ENCODE peak calls at places on chromosomes 5 and 9, in nine cellular contexts. One of them, this sample, is unnamed.

GRCh38 chr5:159240301-159240870 is 22.7 kb upstream of the UBLCP1 start:
- DNase-seq in A673: peak; percentile 9
- DNase-seq in breast epithelium: no peak
- DNase-seq in adrenal gland: no peak
- DNase-seq in IMR-90: peak; percentile 42
- DNase-seq in CD8-positive, alpha-beta T cell: no peak
- DNase-seq in neural progenitor cell: no peak
- DNase-seq in H7: no peak
- DNase-seq in PC-3: peak; percentile 85
- DNase-seq in this sample: no peak

GRCh38 chr9:123131993-123132392 is 98.5 kb downstream of the GPR21 start:
- DNase-seq in A673: no peak
- DNase-seq in breast epithelium: no peak
- DNase-seq in adrenal gland: no peak
- DNase-seq in IMR-90: no peak
- DNase-seq in CD8-positive, alpha-beta T cell: no peak
- DNase-seq in neural progenitor cell: no peak
- DNase-seq in H7: no peak
- DNase-seq in PC-3: no peak
- DNase-seq in this sample: no peak

GRCh38 chr9:35341585-35341984 is 148.3 kb upstream of the RUSC2 start:
- DNase-seq in A673: peak; percentile 26
- DNase-seq in breast epithelium: no peak
- DNase-seq in adrenal gland: no peak
- DNase-seq in IMR-90: peak; percentile 85
- DNase-seq in CD8-positive, alpha-beta T cell: no peak
- DNase-seq in neural progenitor cell: no peak
- DNase-seq in H7: peak; percentile 16
- DNase-seq in PC-3: no peak
- DNase-seq in this sample: peak; percentile 68

GRCh38 chr5:73448451-73449136 is at the start of gene FOXD1:
- DNase-seq in A673: peak; percentile 83
- DNase-seq in breast epithelium: no peak
- DNase-seq in adrenal gland: peak; percentile 78
- DNase-seq in IMR-90: peak; percentile 97
- DNase-seq in CD8-positive, alpha-beta T cell: no peak
- DNase-seq in neural progenitor cell: peak; percentile 90
- DNase-seq in H7: peak; percentile 88
- DNase-seq in PC-3: peak; percentile 83
- DNase-seq in this sample: peak; percentile 95

GRCh38 chr9:20945856-20946255 is 85.6 kb downstream of the HACD4 start:
- DNase-seq in A673: no peak
- DNase-seq in breast epithelium: no peak
- DNase-seq in adrenal gland: no peak
- DNase-seq in IMR-90: no peak
- DNase-seq in CD8-positive, alpha-beta T cell: no peak
- DNase-seq in neural progenitor cell: no peak
- DNase-seq in H7: no peak
- DNase-seq in PC-3: no peak
- DNase-seq in this sample: no peak

GRCh38 chr9:71131145-71131544 is 9.7 kb upstream of the TRPM3 start:
- DNase-seq in A673: peak; percentile 32
- DNase-seq in breast epithelium: no peak
- DNase-seq in adrenal gland: no peak
- DNase-seq in IMR-90: no peak
- DNase-seq in CD8-positive, alpha-beta T cell: no peak
- DNase-seq in neural progenitor cell: no peak
- DNase-seq in H7: no peak
- DNase-seq in PC-3: no peak
- DNase-seq in this sample: no peak

GRCh38 chr9:72588336-72588735 is 66.9 kb downstream of the TMC1 start:
- DNase-seq in A673: no peak
- DNase-seq in breast epithelium: no peak
- DNase-seq in adrenal gland: no peak
- DNase-seq in IMR-90: peak; percentile 29
- DNase-seq in CD8-positive, alpha-beta T cell: no peak
- DNase-seq in neural progenitor cell: no peak
- DNase-seq in H7: no peak
- DNase-seq in PC-3: no peak
- DNase-seq in this sample: no peak

GRCh38 chr9:99824378-99825157 is 2.9 kb downstream of the NR4A3 start:
- DNase-seq in A673: peak; percentile 81
- DNase-seq in breast epithelium: no peak
- DNase-seq in adrenal gland: no peak
- DNase-seq in IMR-90: no peak
- DNase-seq in CD8-positive, alpha-beta T cell: peak; percentile 53
- DNase-seq in neural progenitor cell: peak; percentile 92
- DNase-seq in H7: peak; percentile 93
- DNase-seq in PC-3: no peak
- DNase-seq in this sample: peak; percentile 93

GRCh38 chr5:153745778-153746420 is 255.4 kb downstream of the GRIA1 start:
- DNase-seq in A673: no peak
- DNase-seq in breast epithelium: no peak
- DNase-seq in adrenal gland: no peak
- DNase-seq in IMR-90: no peak
- DNase-seq in CD8-positive, alpha-beta T cell: no peak
- DNase-seq in neural progenitor cell: no peak
- DNase-seq in H7: no peak
- DNase-seq in PC-3: no peak
- DNase-seq in this sample: no peak

GRCh38 chr5:125093776-125094175 is 347.3 kb upstream of the ZNF608 start:
- DNase-seq in A673: peak; percentile 18
- DNase-seq in breast epithelium: no peak
- DNase-seq in adrenal gland: no peak
- DNase-seq in IMR-90: peak; percentile 92
- DNase-seq in CD8-positive, alpha-beta T cell: no peak
- DNase-seq in neural progenitor cell: no peak
- DNase-seq in H7: no peak
- DNase-seq in PC-3: peak; percentile 72
- DNase-seq in this sample: no peak

GRCh38 chr9:124860582-124861341 is 995 bp downstream of the RPL35 start:
- DNase-seq in A673: no peak
- DNase-seq in breast epithelium: no peak
- DNase-seq in adrenal gland: no peak
- DNase-seq in IMR-90: no peak
- DNase-seq in CD8-positive, alpha-beta T cell: no peak
- DNase-seq in neural progenitor cell: no peak
- DNase-seq in H7: peak; percentile 44
- DNase-seq in PC-3: no peak
- DNase-seq in this sample: no peak

GRCh38 chr5:94779684-94780083 is 161.2 kb downstream of the SLF1 start:
- DNase-seq in A673: no peak
- DNase-seq in breast epithelium: no peak
- DNase-seq in adrenal gland: no peak
- DNase-seq in IMR-90: no peak
- DNase-seq in CD8-positive, alpha-beta T cell: no peak
- DNase-seq in neural progenitor cell: no peak
- DNase-seq in H7: no peak
- DNase-seq in PC-3: no peak
- DNase-seq in this sample: no peak

GRCh38 chr5:94778712-94779111 is 160.2 kb downstream of the SLF1 start:
- DNase-seq in A673: no peak
- DNase-seq in breast epithelium: no peak
- DNase-seq in adrenal gland: no peak
- DNase-seq in IMR-90: no peak
- DNase-seq in CD8-positive, alpha-beta T cell: no peak
- DNase-seq in neural progenitor cell: no peak
- DNase-seq in H7: no peak
- DNase-seq in PC-3: no peak
- DNase-seq in this sample: no peak

GRCh38 chr5:94785111-94785510 is 166.6 kb downstream of the SLF1 start:
- DNase-seq in A673: peak; percentile 39
- DNase-seq in breast epithelium: no peak
- DNase-seq in adrenal gland: no peak
- DNase-seq in IMR-90: peak; percentile 1
- DNase-seq in CD8-positive, alpha-beta T cell: no peak
- DNase-seq in neural progenitor cell: no peak
- DNase-seq in H7: no peak
- DNase-seq in PC-3: peak; percentile 7
- DNase-seq in this sample: no peak

GRCh38 chr5:94778299-94778698 is 159.8 kb downstream of the SLF1 start:
- DNase-seq in A673: no peak
- DNase-seq in breast epithelium: no peak
- DNase-seq in adrenal gland: no peak
- DNase-seq in IMR-90: no peak
- DNase-seq in CD8-positive, alpha-beta T cell: no peak
- DNase-seq in neural progenitor cell: no peak
- DNase-seq in H7: peak; percentile 34
- DNase-seq in PC-3: no peak
- DNase-seq in this sample: no peak

DNA sequence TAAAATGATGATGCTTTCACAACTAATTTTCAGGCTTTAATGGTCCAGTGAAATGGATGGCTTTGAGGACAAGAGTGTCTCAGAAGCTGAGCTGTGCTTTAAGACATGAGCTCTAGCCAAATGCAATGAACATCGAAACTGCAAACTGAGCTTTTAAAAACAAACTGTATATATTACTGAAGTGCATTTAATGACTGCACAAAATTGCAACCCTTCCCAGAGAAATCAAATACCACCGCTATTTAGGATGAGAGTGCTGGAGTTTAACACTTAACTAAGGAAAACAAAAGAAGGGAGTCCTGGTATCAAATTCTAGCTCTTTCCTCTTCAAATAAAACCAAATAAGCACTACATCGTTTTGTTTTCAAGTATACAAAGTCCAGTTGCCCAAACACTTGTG is 163.9 kb downstream of the SLF1 start:
- DNase-seq in A673: no peak
- DNase-seq in breast epithelium: no peak
- DNase-seq in adrenal gland: no peak
- DNase-seq in IMR-90: no peak
- DNase-seq in CD8-positive, alpha-beta T cell: no peak
- DNase-seq in neural progenitor cell: no peak
- DNase-seq in H7: no peak
- DNase-seq in PC-3: no peak
- DNase-seq in this sample: no peak
- H3K27me3 ChIP-seq in A673: no peaks in the 10 kb centered on the region
- H3K27me3 ChIP-seq in breast epithelium: no peaks in the 10 kb centered on the region
- H3K27me3 ChIP-seq in adrenal gland: peaks cover 8% of the 10 kb centered on the region
- H3K27me3 ChIP-seq in IMR-90: no peaks in the 10 kb centered on the region
- H3K27me3 ChIP-seq in CD8-positive, alpha-beta T cell: no peaks in the 10 kb centered on the region
- H3K27me3 ChIP-seq in neural progenitor cell: no peaks in the 10 kb centered on the region
- H3K27me3 ChIP-seq in H7: no peaks in the 10 kb centered on the region
- H3K27me3 ChIP-seq in PC-3: no peaks in the 10 kb centered on the region
- H3K27me3 ChIP-seq in this sample: no peaks in the 10 kb centered on the region

GRCh38 chr5:14582797-14583137 is 1.2 kb downstream of the OTULINL start:
- DNase-seq in A673: peak; percentile 13
- DNase-seq in breast epithelium: no peak
- DNase-seq in adrenal gland: peak; percentile 54
- DNase-seq in IMR-90: no peak
- DNase-seq in CD8-positive, alpha-beta T cell: no peak
- DNase-seq in neural progenitor cell: no peak
- DNase-seq in H7: no peak
- DNase-seq in PC-3: peak; percentile 45
- DNase-seq in this sample: no peak
- H3K27me3 ChIP-seq in A673: peaks cover 75% of the 10 kb centered on the region
- H3K27me3 ChIP-seq in breast epithelium: no peaks in the 10 kb centered on the region
- H3K27me3 ChIP-seq in adrenal gland: no peaks in the 10 kb centered on the region
- H3K27me3 ChIP-seq in IMR-90: peaks cover 70% of the 10 kb centered on the region
- H3K27me3 ChIP-seq in CD8-positive, alpha-beta T cell: no peaks in the 10 kb centered on the region
- H3K27me3 ChIP-seq in neural progenitor cell: peaks cover 52% of the 10 kb centered on the region
- H3K27me3 ChIP-seq in H7: peaks cover 23% of the 10 kb centered on the region
- H3K27me3 ChIP-seq in PC-3: no peaks in the 10 kb centered on the region
- H3K27me3 ChIP-seq in this sample: peaks cover 38% of the 10 kb centered on the region

GRCh38 chr9:134442486-134443168 is 116.4 kb downstream of the RXRA start:
- DNase-seq in A673: no peak
- DNase-seq in breast epithelium: no peak
- DNase-seq in adrenal gland: peak; percentile 84
- DNase-seq in IMR-90: no peak
- DNase-seq in CD8-positive, alpha-beta T cell: no peak
- DNase-seq in neural progenitor cell: peak; percentile 51
- DNase-seq in H7: peak; percentile 74
- DNase-seq in PC-3: peak; percentile 2
- DNase-seq in this sample: no peak

GRCh38 chr9:134441227-134442086 is 115.2 kb downstream of the RXRA start:
- DNase-seq in A673: no peak
- DNase-seq in breast epithelium: no peak
- DNase-seq in adrenal gland: no peak
- DNase-seq in IMR-90: no peak
- DNase-seq in CD8-positive, alpha-beta T cell: no peak
- DNase-seq in neural progenitor cell: no peak
- DNase-seq in H7: no peak
- DNase-seq in PC-3: no peak
- DNase-seq in this sample: no peak

GRCh38 chr9:134442087-134442470 is 115.8 kb downstream of the RXRA start:
- DNase-seq in A673: no peak
- DNase-seq in breast epithelium: no peak
- DNase-seq in adrenal gland: peak; percentile 76
- DNase-seq in IMR-90: no peak
- DNase-seq in CD8-positive, alpha-beta T cell: no peak
- DNase-seq in neural progenitor cell: no peak
- DNase-seq in H7: no peak
- DNase-seq in PC-3: no peak
- DNase-seq in this sample: no peak

GRCh38 chr9:134439368-134439784 is 113.1 kb downstream of the RXRA start:
- DNase-seq in A673: no peak
- DNase-seq in breast epithelium: no peak
- DNase-seq in adrenal gland: no peak
- DNase-seq in IMR-90: no peak
- DNase-seq in CD8-positive, alpha-beta T cell: no peak
- DNase-seq in neural progenitor cell: no peak
- DNase-seq in H7: no peak
- DNase-seq in PC-3: no peak
- DNase-seq in this sample: no peak

GRCh38 chr9:134440636-134441226 is 114.5 kb downstream of the RXRA start:
- DNase-seq in A673: no peak
- DNase-seq in breast epithelium: no peak
- DNase-seq in adrenal gland: no peak
- DNase-seq in IMR-90: no peak
- DNase-seq in CD8-positive, alpha-beta T cell: no peak
- DNase-seq in neural progenitor cell: no peak
- DNase-seq in H7: no peak
- DNase-seq in PC-3: no peak
- DNase-seq in this sample: no peak
- H3K27me3 ChIP-seq in A673: no peaks in the 10 kb centered on the region
- H3K27me3 ChIP-seq in breast epithelium: no peaks in the 10 kb centered on the region
- H3K27me3 ChIP-seq in adrenal gland: no peaks in the 10 kb centered on the region
- H3K27me3 ChIP-seq in IMR-90: no peaks in the 10 kb centered on the region
- H3K27me3 ChIP-seq in CD8-positive, alpha-beta T cell: peaks cover 8% of the 10 kb centered on the region
- H3K27me3 ChIP-seq in neural progenitor cell: no peaks in the 10 kb centered on the region
- H3K27me3 ChIP-seq in H7: no peaks in the 10 kb centered on the region
- H3K27me3 ChIP-seq in PC-3: no peaks in the 10 kb centered on the region
- H3K27me3 ChIP-seq in this sample: no peaks in the 10 kb centered on the region

DNA sequence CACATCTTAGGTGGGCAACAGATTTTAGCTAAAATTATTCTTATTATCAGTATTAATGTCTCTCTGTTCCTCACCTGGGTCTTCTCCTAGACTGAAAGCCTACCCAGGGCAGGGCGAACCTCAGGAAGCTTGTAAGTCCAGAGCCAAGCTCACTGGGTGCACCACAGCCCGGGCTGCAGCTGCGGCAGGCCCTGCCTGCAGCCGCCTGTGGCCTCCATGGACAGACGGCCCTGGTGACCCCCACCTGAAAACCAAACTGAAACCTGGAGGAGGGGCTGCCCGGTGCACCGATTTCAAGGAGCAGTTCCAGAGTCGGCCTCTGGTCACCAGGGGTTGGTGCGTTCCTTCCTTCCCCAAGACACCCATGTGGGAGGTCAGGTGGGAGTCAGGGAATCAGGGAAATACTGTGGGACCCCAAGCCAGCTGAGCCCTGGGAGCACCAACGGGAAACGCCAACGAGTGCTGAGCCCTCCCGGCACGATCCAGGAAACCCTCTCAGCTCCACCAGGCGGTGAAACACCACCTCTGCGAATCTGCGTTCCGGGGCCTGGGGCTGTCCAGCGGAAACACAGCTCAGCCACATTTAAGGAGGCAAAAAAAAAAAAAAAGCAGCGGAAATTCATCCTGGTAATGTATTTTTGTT is 68.6 kb upstream of the PPP1R26 start:
- DNase-seq in A673: no peak
- DNase-seq in breast epithelium: no peak
- DNase-seq in adrenal gland: no peak
- DNase-seq in IMR-90: no peak
- DNase-seq in CD8-positive, alpha-beta T cell: no peak
- DNase-seq in neural progenitor cell: peak; percentile 21
- DNase-seq in H7: peak; percentile 81
- DNase-seq in PC-3: no peak
- DNase-seq in this sample: peak; percentile 58
- H3K27me3 ChIP-seq in A673: no peaks in the 10 kb centered on the region
- H3K27me3 ChIP-seq in breast epithelium: no peaks in the 10 kb centered on the region
- H3K27me3 ChIP-seq in adrenal gland: peaks cover 6% of the 10 kb centered on the region
- H3K27me3 ChIP-seq in IMR-90: peaks cover 5% of the 10 kb centered on the region
- H3K27me3 ChIP-seq in CD8-positive, alpha-beta T cell: no peaks in the 10 kb centered on the region
- H3K27me3 ChIP-seq in neural progenitor cell: peaks cover 11% of the 10 kb centered on the region
- H3K27me3 ChIP-seq in H7: no peaks in the 10 kb centered on the region
- H3K27me3 ChIP-seq in PC-3: peaks cover 8% of the 10 kb centered on the region
- H3K27me3 ChIP-seq in this sample: no peaks in the 10 kb centered on the region